ENCODE peak calls at places on chromosomes 7 and 10, in five cellular contexts. T is thoracic aorta, G is mesendoderm, Q is heart right ventricle, K is stomach. V is an unnamed sample.

GRCh38 chr7:44847509-44847919 is 373 bp downstream of the H2AZ2 start:
- DNase-seq in T (peak; percentile 45), G (peak; percentile 92), Q (peak; percentile 90), K (peak; percentile 87), V (peak; percentile 91)

GRCh38 chr7:73885975-73886798 is 25.2 kb downstream of the TMEM270 start:
- DNase-seq in T (no peak), G (peak; percentile 97), Q (peak; percentile 68), K (peak; percentile 34), V (peak; percentile 96)

GRCh38 chr7:76262683-76263402 is 39.6 kb upstream of the HSPB1 start:
- DNase-seq in T (no peak), G (peak; percentile 85), Q (no peak), K (peak; percentile 72), V (peak; percentile 48)

GRCh38 chr7:27316311-27316710 is 73.7 kb downstream of the EVX1 start:
- DNase-seq in T (no peak), G (no peak), Q (no peak), K (no peak), V (no peak)

GRCh38 chr10:88865281-88865876 is 13.7 kb upstream of the ANKRD22 start:
- DNase-seq in T (no peak), G (no peak), Q (no peak), K (no peak), V (no peak)

GRCh38 chr7:964401-965231 is 10.1 kb upstream of the ADAP1 start:
- DNase-seq in T (no peak), G (peak; percentile 67), Q (peak; percentile 23), K (no peak), V (no peak)

GRCh38 chr7:40887099-40887498 is 752.3 kb downstream of the SUGCT start:
- DNase-seq in T (no peak), G (no peak), Q (no peak), K (no peak), V (no peak)

GRCh38 chr7:1041471-1042160 is 2.7 kb upstream of the GPR146 start:
- DNase-seq in T (no peak), G (no peak), Q (no peak), K (no peak), V (no peak)

GRCh38 chr7:108467391-108467790 is 11.2 kb upstream of the NRCAM start:
- DNase-seq in T (no peak), G (no peak), Q (no peak), K (no peak), V (no peak)

GRCh38 chr10:110265573-110266193 is 39.0 kb downstream of the SMNDC1 start:
- DNase-seq in T (no peak), G (peak; percentile 19), Q (no peak), K (no peak), V (no peak)

GRCh38 chr10:103849880-103850571 is 5.3 kb downstream of the SH3PXD2A start:
- DNase-seq in T (peak; percentile 50), G (no peak), Q (no peak), K (no peak), V (peak; percentile 75)

GRCh38 chr7:137501561-137501960 is 158.0 kb upstream of the PTN start:
- DNase-seq in T (no peak), G (no peak), Q (no peak), K (no peak), V (no peak)

GRCh38 chr7:50418086-50418515 is 32.0 kb downstream of the FIGNL1 start:
- DNase-seq in T (no peak), G (peak; percentile 94), Q (peak; percentile 53), K (peak; percentile 77), V (peak; percentile 77)

GRCh38 chr7:122166708-122167107 is 22.7 kb upstream of the AASS start:
- DNase-seq in T (no peak), G (no peak), Q (no peak), K (no peak), V (peak; percentile 63)

GRCh38 chr7:88465586-88465985 is 158.9 kb upstream of the STEAP4 start:
- DNase-seq in T (no peak), G (no peak), Q (no peak), K (no peak), V (no peak)

GRCh38 chr10:117955171-117955570 is 91.6 kb downstream of the RAB11FIP2 start:
- DNase-seq in T (no peak), G (no peak), Q (no peak), K (no peak), V (no peak)

GRCh38 chr10:32961892-32962369 is 3.9 kb upstream of the ITGB1 start:
- DNase-seq in T (peak; percentile 14), G (peak; percentile 79), Q (no peak), K (no peak), V (peak; percentile 97)

GRCh38 chr7:14598978-14599377 is 303.6 kb downstream of the DGKB start:
- DNase-seq in T (no peak), G (no peak), Q (no peak), K (no peak), V (no peak)

GRCh38 chr7:1940402-1940786 is 270.3 kb downstream of the ELFN1 start:
- DNase-seq in T (no peak), G (no peak), Q (peak; percentile 74), K (peak; percentile 67), V (no peak)

GRCh38 chr10:86545097-86545496 is 23.5 kb upstream of the WAPL start:
- DNase-seq in T (no peak), G (no peak), Q (no peak), K (no peak), V (no peak)

GRCh38 chr7:51326646-51327286 is 10.2 kb upstream of the COBL start:
- DNase-seq in T (no peak), G (peak; percentile 58), Q (no peak), K (no peak), V (no peak)

GRCh38 chr7:87530126-87530525 is 54.6 kb upstream of the ABCB4 start:
- DNase-seq in T (no peak), G (no peak), Q (no peak), K (no peak), V (no peak)

DNA sequence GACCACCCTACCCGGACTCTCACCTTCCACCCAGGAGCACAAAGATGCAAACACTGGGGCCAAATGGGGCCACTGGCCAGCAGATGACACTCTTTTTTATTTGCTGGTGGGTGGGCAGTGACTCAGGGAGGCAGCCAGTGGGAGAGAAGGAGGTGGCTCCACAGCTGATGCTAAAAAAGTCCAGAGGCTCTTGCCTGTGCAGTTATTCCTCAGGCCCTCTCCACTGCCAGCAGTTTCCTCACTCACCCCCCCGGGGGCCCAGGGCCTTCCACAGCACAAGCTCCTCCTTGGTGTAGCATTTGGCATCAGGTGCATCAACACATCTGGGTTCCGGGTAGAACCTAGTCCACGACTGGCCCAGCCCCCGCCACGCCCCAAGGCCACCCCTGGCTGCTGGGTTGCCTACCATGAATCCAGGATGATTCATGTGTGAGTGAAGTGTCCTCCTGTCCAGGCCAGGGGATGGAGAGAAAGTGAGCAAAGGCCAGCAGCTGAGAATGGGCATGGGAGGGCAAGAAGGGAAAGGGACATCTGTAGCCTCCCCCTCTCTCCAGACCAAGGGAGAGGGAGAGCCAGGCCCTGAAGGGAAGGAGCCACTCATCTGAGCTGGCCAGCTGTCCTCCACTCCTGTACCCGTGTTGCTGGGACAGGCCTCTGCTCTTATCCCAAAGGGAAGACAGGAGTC is 1.7 kb upstream of the KCNH2 start:
- DNase-seq in T (no peak), G (no peak), Q (no peak), K (no peak), V (no peak)
- H3K27ac ChIP-seq in T (no peak overlapping the region), G (no peak overlapping the region), Q (no peak overlapping the region), K (peak overlapping the region; percentile 72), V (no peak overlapping the region)

DNA sequence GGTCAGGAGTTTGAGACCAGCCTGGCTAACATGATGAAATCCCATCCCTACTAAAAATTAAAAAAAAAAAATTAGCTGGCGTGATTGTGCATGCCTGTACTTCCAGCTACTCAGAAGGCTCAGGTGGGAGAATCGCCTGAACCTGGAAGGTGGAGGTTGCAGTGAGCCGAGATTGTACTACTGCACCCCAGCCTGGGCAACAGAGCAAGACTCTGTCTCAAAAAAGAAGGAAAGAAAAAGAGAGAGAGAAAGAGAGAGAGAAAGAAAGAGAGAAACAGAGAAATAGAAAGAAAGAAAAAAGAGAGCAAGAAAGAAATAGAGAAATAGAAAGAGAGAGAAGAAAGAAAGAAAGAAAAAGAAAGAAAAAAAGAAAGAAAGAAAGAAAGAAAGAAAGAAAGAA is 292.8 kb upstream of the KLF6 start:
- DNase-seq in T (no peak), G (no peak), Q (no peak), K (no peak), V (no peak)
- H3K4me1 ChIP-seq in T (peaks cover 46% of the 10 kb centered on the region), G (peaks cover under 1% of the 10 kb centered on the region), Q (peaks cover 40% of the 10 kb centered on the region), K (no peaks in the 10 kb centered on the region), V (peaks cover 37% of the 10 kb centered on the region)

DNA sequence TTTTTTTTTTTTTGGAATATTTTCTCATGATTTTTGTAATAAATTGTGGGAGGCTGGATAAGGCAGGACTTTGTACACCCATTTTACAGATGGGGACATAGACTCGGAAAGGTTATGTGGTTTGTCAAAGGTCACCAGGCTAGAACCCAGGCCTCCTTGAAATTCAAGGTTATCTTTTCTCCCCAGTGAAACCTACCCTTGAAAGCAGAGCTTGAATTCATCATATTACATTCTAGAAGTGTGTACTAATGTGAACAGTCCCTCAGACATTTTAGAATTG is 3.9 kb downstream of the ARID5B start:
- DNase-seq in T (no peak), G (no peak), Q (no peak), K (no peak), V (no peak)
- H3K27ac ChIP-seq in T (peak overlapping the region; percentile 99), G (no peak overlapping the region), Q (no peak overlapping the region), K (peak overlapping the region; percentile 94), V (no peak overlapping the region)

DNA sequence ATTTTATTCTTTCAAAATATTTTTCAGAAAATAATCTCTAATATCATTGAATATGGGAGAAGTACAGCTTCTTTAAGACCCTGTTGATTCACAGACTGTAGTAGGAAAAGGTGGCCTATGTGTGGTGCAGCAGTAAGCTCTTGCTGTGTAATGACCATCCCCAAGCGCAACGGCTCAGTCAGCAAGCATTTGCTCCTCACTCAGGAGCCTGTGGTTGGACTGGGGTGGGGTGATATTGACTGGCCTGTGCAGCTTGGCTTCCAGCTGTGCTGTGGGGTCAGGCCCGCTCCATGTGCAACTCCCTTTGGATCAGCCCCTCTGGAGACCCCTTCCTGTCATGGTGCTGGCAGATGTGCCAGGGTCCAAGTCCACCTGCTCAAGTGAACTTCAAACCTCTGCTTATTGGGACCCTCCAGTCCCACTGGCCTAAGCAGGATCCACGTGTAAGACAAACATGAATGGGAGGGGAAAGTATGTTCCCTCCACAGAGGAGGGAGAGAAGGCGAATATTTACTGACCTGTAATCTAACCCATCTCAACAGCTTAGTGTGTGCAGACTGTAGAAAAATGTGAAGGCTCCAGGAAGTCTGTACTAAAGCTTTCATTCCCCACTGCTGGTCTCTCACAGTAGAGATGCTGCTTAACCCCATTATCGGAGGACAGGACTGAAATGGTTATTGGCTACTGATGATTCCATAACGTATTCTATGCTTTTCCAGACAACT is 239.7 kb downstream of the WDR37 start:
- DNase-seq in T (no peak), G (no peak), Q (no peak), K (no peak), V (no peak)
- H3K4me1 ChIP-seq in T (no peaks in the 10 kb centered on the region), G (no peaks in the 10 kb centered on the region), Q (no peaks in the 10 kb centered on the region), K (no peaks in the 10 kb centered on the region), V (no peaks in the 10 kb centered on the region)

V was measured in endothelial cell of umbilical vein.